ENCODE peak calls at places on chromosome X, in five cellular contexts. R is fibroblast of lung, G is stomach, E is T1000, N is T-cell. S is an unnamed sample.

GRCh38 chrX:138986866-138987265 is 275.3 kb upstream of the FGF13 start:
- DNase-seq in R (no peak), G (no peak), E (no peak), N (no peak), S (peak)

GRCh38 chrX:111164728-111165127 is 68.7 kb downstream of the PAK3 start:
- DNase-seq in R (no peak), G (no peak), E (no peak), N (no peak), S (no peak)

GRCh38 chrX:44422631-44423030 is 79.2 kb upstream of the EFHC2 start:
- DNase-seq in R (no peak), G (no peak), E (no peak), N (no peak), S (no peak)

GRCh38 chrX:68433155-68433980 is at the start of gene OPHN1:
- DNase-seq in R (peak), G (peak), E (peak), N (no peak), S (peak)

GRCh38 chrX:119690921-119691716 is 1.8 kb downstream of the SEPTIN6 start:
- DNase-seq in R (peak), G (no peak), E (no peak), N (peak), S (no peak)

GRCh38 chrX:93868289-93868985 is 194.4 kb downstream of the FAM133A start:
- DNase-seq in R (no peak), G (no peak), E (no peak), N (no peak), S (no peak)

GRCh38 chrX:75963774-75964173 is 178.7 kb upstream of the MAGEE2 start:
- DNase-seq in R (no peak), G (no peak), E (no peak), N (no peak), S (no peak)

GRCh38 chrX:111244238-111244750 is 26.0 kb downstream of the CAPN6 start:
- DNase-seq in R (peak), G (no peak), E (no peak), N (no peak), S (no peak)

GRCh38 chrX:71058116-71058515 is 10.0 kb downstream of the SNX12 start:
- DNase-seq in R (no peak), G (no peak), E (no peak), N (no peak), S (no peak)

GRCh38 chrX:140586951-140587350 is 82.1 kb upstream of the SOX3 start:
- DNase-seq in R (no peak), G (no peak), E (no peak), N (no peak), S (no peak)

GRCh38 chrX:84259868-84260267 is 71.9 kb upstream of the RPS6KA6 start:
- DNase-seq in R (no peak), G (no peak), E (no peak), N (no peak), S (no peak)

GRCh38 chrX:49120104-49120503 is 3.4 kb downstream of the GPKOW start:
- DNase-seq in R (no peak), G (no peak), E (no peak), N (no peak), S (no peak)

S was measured in H54.